ENCODE peak calls at places on chromosomes 12 and 14, in five cellular contexts. G is stimulated activated CD4-positive, alpha-beta T cell treated with anti-CD3 and anti-CD28 coated beads, Interleukin-1b, Interleukin-23, amount 100 ng/mL, for 1 hour; Q is spleen; U is Kasumi-1; J is sciatic nerve. E is an unnamed sample.

GRCh38 chr12:116127858-116128257 is 149.6 kb downstream of the MED13L start:
- DNase-seq in G (no peak), Q (no peak), U (no peak), J (no peak), E (no peak)

GRCh38 chr12:80490329-80490728 is 46.3 kb downstream of the PTPRQ start:
- DNase-seq in G (no peak), Q (no peak), U (no peak), J (no peak), E (no peak)

GRCh38 chr14:53640695-53641094 is 315.9 kb downstream of the BMP4 start:
- DNase-seq in G (no peak), Q (no peak), U (no peak), J (no peak), E (peak; percentile 44)

GRCh38 chr12:115035536-115036107 is 351.6 kb upstream of the TBX3 start:
- DNase-seq in G (no peak), Q (no peak), U (no peak), J (peak; percentile 64), E (no peak)

GRCh38 chr12:39617887-39618286 is 1.7 kb downstream of the ABCD2 start:
- DNase-seq in G (no peak), Q (no peak), U (peak; percentile 59), J (no peak), E (no peak)

GRCh38 chr14:66752109-66752508 is 244.2 kb downstream of the GPHN start:
- DNase-seq in G (no peak), Q (no peak), U (no peak), J (no peak), E (no peak)

GRCh38 chr12:52307836-52308806 is 13.1 kb downstream of the KRT83 start:
- DNase-seq in G (no peak), Q (peak; percentile 76), U (no peak), J (no peak), E (no peak)

GRCh38 chr12:51631021-51631420 is 40.0 kb downstream of the SCN8A start:
- DNase-seq in G (no peak), Q (no peak), U (no peak), J (no peak), E (no peak)

GRCh38 chr12:111330800-111331752 is 37.8 kb downstream of the PHETA1 start:
- DNase-seq in G (no peak), Q (no peak), U (peak; percentile 82), J (no peak), E (no peak)

GRCh38 chr12:13289644-13290285 is 93.2 kb downstream of the EMP1 start:
- DNase-seq in G (no peak), Q (no peak), U (no peak), J (no peak), E (no peak)

GRCh38 chr12:45540661-45541341 is 188.7 kb upstream of the ARID2 start:
- DNase-seq in G (no peak), Q (no peak), U (no peak), J (no peak), E (no peak)